ENCODE peak calls at places on chromosomes 4 and X, in nine cellular contexts. Q, U, H, D, O, L, M, P and Y are unnamed samples.

GRCh38 chr4:3402409-3403103 is 39.2 kb upstream of the HGFAC start:
- DNase-seq in Q (no peak), U (no peak), H (no peak), D (no peak), O (no peak), L (peak), M (no peak), P (no peak), Y (no peak)

GRCh38 chr4:23233596-23233995 is 540.9 kb downstream of the GBA3 start:
- DNase-seq in Q (no peak), U (no peak), H (no peak), D (no peak), O (no peak), L (no peak), M (no peak), P (no peak), Y (no peak)

GRCh38 chrX:151773434-151773833 is 38.9 kb downstream of the CNGA2 start:
- DNase-seq in Q (no peak), U (peak), H (no peak), D (no peak), O (peak), L (no peak), M (no peak), P (no peak), Y (no peak)

GRCh38 chrX:119541188-119541587 is 24.0 kb downstream of the STEEP1 start:
- DNase-seq in Q (no peak), U (peak), H (peak), D (no peak), O (no peak), L (no peak), M (no peak), P (peak), Y (no peak)

GRCh38 chr4:145776208-145776607 is 96.3 kb downstream of the C4orf51 start:
- DNase-seq in Q (no peak), U (no peak), H (no peak), D (no peak), O (no peak), L (no peak), M (no peak), P (no peak), Y (no peak)

GRCh38 chrX:16786791-16787735 is 797 bp downstream of the TXLNG start:
- DNase-seq in Q (no peak), U (peak), H (no peak), D (no peak), O (peak), L (peak), M (peak), P (no peak), Y (no peak)

GRCh38 chrX:7215842-7216241 is 67.9 kb upstream of the PUDP start:
- DNase-seq in Q (no peak), U (no peak), H (no peak), D (no peak), O (no peak), L (no peak), M (no peak), P (no peak), Y (no peak)

GRCh38 chr4:22444813-22445212 is 71.1 kb downstream of the ADGRA3 start:
- DNase-seq in Q (no peak), U (no peak), H (no peak), D (no peak), O (no peak), L (no peak), M (no peak), P (no peak), Y (no peak)

GRCh38 chrX:11759172-11759460 is 1.1 kb downstream of the MSL3 start:
- DNase-seq in Q (no peak), U (no peak), H (no peak), D (no peak), O (no peak), L (no peak), M (no peak), P (no peak), Y (no peak)

DNA sequence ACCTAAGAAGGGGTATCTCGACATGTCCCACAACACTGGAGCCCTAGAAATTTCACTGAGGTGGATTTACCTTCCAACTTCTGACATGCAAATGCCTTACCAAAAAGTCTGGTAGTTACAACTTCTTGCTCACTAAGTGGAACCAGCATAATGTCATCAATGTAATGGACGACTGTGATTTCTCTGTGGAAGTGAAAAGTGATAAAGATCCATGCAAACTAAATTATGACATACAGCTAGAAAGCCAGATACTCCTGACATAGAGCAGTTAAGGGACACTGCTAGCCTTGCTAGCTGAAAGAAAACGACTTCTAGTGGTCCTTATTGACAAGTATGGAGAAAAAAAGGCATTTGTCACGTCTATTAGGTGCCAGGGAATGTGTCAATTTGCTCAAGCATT is 191.1 kb downstream of the MAB21L2 start:
- DNase-seq in Q (no peak), U (no peak), H (no peak), D (no peak), O (no peak), L (no peak), M (peak), P (no peak), Y (no peak)
- TF ChIP-seq CTCF in Q (no peak), U (no peak), H (no peak), D (no peak), O (no peak), L (no peak), M (no peak), P (no peak), Y (no peak)

GRCh38 chrX:15607067-15607466 is 6.3 kb upstream of the ACE2 start:
- DNase-seq in Q (no peak), U (no peak), H (no peak), D (no peak), O (no peak), L (no peak), M (no peak), P (no peak), Y (no peak)
- TF ChIP-seq POLR2AphosphoS5 in Q (no peak), U (no peak), H (no peak), D (no peak), O (no peak), L (no peak), M (no peak), P (no peak), Y (no peak)

GRCh38 chr4:66688674-66689073 is 856.6 kb downstream of the CENPC start:
- DNase-seq in Q (no peak), U (peak), H (no peak), D (no peak), O (no peak), L (no peak), M (peak), P (peak), Y (no peak)
- TF ChIP-seq CTCF in Q (no peak), U (peak), H (peak), D (no peak), O (no peak), L (peak), M (peak), P (peak), Y (no peak)

GRCh38 chrX:24423960-24424359 is 41.1 kb upstream of the PDK3 start:
- DNase-seq in Q (peak), U (no peak), H (no peak), D (no peak), O (no peak), L (peak), M (no peak), P (no peak), Y (no peak)
- TF ChIP-seq POLR2AphosphoS5 in Q (no peak), U (no peak), H (no peak), D (no peak), O (no peak), L (peak), M (no peak), P (no peak), Y (no peak)

GRCh38 chr4:138241281-138242075 is 671 bp downstream of the SLC7A11 start:
- DNase-seq in Q (no peak), U (peak), H (no peak), D (no peak), O (peak), L (no peak), M (no peak), P (peak), Y (peak)

GRCh38 chr4:138243369-138243768 is 1.2 kb upstream of the SLC7A11 start:
- DNase-seq in Q (no peak), U (no peak), H (no peak), D (peak), O (no peak), L (no peak), M (no peak), P (no peak), Y (no peak)

GRCh38 chr4:138239496-138239895 is 2.7 kb downstream of the SLC7A11 start:
- DNase-seq in Q (no peak), U (no peak), H (no peak), D (no peak), O (no peak), L (no peak), M (no peak), P (peak), Y (no peak)

GRCh38 chr4:138242830-138243149 is 641 bp upstream of the SLC7A11 start:
- DNase-seq in Q (no peak), U (no peak), H (no peak), D (no peak), O (no peak), L (no peak), M (no peak), P (no peak), Y (no peak)

GRCh38 chr4:138242076-138242829 is at the start of gene SLC7A11:
- DNase-seq in Q (peak), U (peak), H (peak), D (peak), O (peak), L (no peak), M (peak), P (peak), Y (peak)
- TF ChIP-seq CTCF in Q (no peak), U (no peak), H (no peak), D (no peak), O (no peak), L (no peak), M (no peak), P (no peak), Y (no peak)

DNA sequence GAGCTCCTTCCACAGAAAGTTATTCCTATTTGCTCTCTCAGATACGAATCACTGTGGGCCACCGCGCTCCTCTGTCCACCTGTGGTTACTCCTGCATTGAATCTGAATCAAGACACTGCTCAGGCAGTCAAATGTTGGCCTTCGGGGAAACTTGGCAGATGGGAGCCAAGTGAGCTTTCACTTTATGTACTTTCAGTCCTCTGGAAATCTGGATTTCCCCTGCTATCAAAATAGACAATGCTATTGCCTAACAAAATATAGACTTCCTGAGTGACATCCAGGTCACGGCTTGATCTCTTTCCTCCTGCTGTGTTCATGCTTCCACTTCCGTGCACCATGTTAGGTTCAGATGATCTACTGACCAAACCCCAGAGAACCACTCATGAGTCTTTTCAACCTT is 43.8 kb downstream of the FHL1 start:
- DNase-seq in Q (no peak), U (no peak), H (no peak), D (no peak), O (no peak), L (no peak), M (no peak), P (peak), Y (no peak)
- TF ChIP-seq POLR2AphosphoS5 in Q (no peak), U (no peak), H (no peak), D (no peak), O (no peak), L (peak), M (no peak), P (peak), Y (no peak)

GRCh38 chrX:42944381-42944998 is 166.5 kb upstream of the PPP1R2C start:
- DNase-seq in Q (no peak), U (no peak), H (no peak), D (no peak), O (no peak), L (no peak), M (no peak), P (no peak), Y (no peak)
- TF ChIP-seq CTCF in Q (no peak), U (no peak), H (no peak), D (no peak), O (no peak), L (no peak), M (no peak), P (no peak), Y (no peak)

GRCh38 chr4:76105652-76106051 is 31.1 kb downstream of the ART3 start:
- DNase-seq in Q (no peak), U (no peak), H (no peak), D (no peak), O (no peak), L (no peak), M (no peak), P (no peak), Y (no peak)

GRCh38 chr4:76108467-76109181 is 34.1 kb downstream of the ART3 start:
- DNase-seq in Q (peak), U (peak), H (no peak), D (no peak), O (no peak), L (no peak), M (peak), P (no peak), Y (no peak)

DNA sequence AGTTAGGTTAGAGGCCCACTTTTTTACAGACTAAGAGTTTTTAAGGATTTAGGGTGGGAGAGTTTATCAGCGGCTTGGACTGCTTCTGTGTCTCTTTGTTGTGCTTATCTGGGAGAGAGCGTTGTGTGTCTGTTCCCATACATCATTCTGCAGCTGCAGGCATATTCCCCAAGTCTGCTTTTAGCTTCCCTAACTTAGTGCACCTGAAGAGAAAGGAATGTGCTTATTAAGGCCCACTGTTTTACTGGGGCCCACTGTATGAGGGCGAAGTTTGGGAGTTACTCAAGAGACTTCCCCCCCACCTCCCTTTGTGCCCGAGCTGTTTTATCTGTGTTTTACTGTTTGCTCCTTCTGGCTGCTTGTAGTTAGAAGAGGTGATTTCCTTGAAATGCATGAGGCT is 31.9 kb downstream of the ART3 start:
- DNase-seq in Q (no peak), U (peak), H (no peak), D (no peak), O (no peak), L (no peak), M (no peak), P (no peak), Y (no peak)
- TF ChIP-seq POLR2AphosphoS5 in Q (no peak), U (peak), H (no peak), D (no peak), O (no peak), L (no peak), M (no peak), P (no peak), Y (no peak)